ENCODE peak calls at places on chromosomes 4 and X, in ten cellular contexts. P, L, J, Q, K, D, B, X, N and H are unnamed samples.

GRCh38 chr4:45131020-45131419 is 404.7 kb upstream of the GNPDA2 start:
- DNase-seq in N (no peak), L (no peak), Q (no peak), D (no peak), X (no peak), P (no peak), K (no peak), B (no peak), J (no peak), H (no peak)

GRCh38 chr4:108700358-108700757 is 50.0 kb downstream of the OSTC start:
- DNase-seq in Q (no peak), L (no peak), K (no peak), J (peak), P (no peak), X (no peak), B (no peak), D (peak), N (no peak), H (no peak)

GRCh38 chr4:175514174-175514573 is 297.9 kb downstream of the GPM6A start:
- DNase-seq in Q (no peak), X (no peak), B (no peak), P (no peak), N (no peak), K (no peak), L (no peak), J (no peak), D (no peak), H (no peak)

GRCh38 chr4:174437756-174438155 is 84.5 kb downstream of the HPGD start:
- DNase-seq in J (no peak), K (no peak), L (no peak), P (no peak), D (no peak), X (no peak), N (no peak), B (no peak), Q (no peak), H (no peak)

GRCh38 chr4:146182450-146182849 is 6.9 kb downstream of the LSM6 start:
- DNase-seq in L (no peak), X (no peak), D (no peak), N (no peak), B (no peak), J (no peak), P (no peak), K (no peak), Q (no peak), H (no peak)

GRCh38 chr4:5051210-5051691 is at the start of gene STK32B:
- DNase-seq in J (peak), X (peak), K (peak), L (peak), D (peak), P (no peak), B (peak), Q (no peak), N (peak), H (peak)

GRCh38 chrX:42109428-42109827 is 186.1 kb upstream of the CASK start:
- DNase-seq in X (no peak), L (no peak), Q (no peak), D (no peak), P (no peak), K (no peak), N (no peak), B (no peak), J (no peak), H (no peak)

GRCh38 chr4:1501754-1502500 is 95.7 kb upstream of the NKX1-1 start:
- DNase-seq in Q (no peak), L (no peak), B (peak), P (no peak), J (no peak), N (no peak), X (no peak), K (no peak), D (no peak), H (no peak)

GRCh38 chrX:18997916-18998315 is 14.0 kb upstream of the PHKA2 start:
- DNase-seq in N (no peak), L (no peak), D (no peak), J (peak), B (no peak), Q (no peak), K (no peak), P (no peak), X (no peak), H (no peak)

GRCh38 chr4:166460769-166461550 is 587.9 kb downstream of the TLL1 start:
- DNase-seq in L (no peak), D (no peak), K (peak), J (peak), B (no peak), X (no peak), N (no peak), Q (no peak), P (no peak), H (no peak)

GRCh38 chrX:53681661-53682060 is 4.9 kb downstream of the HUWE1 start:
- DNase-seq in B (no peak), J (no peak), L (no peak), N (no peak), K (peak), X (no peak), D (peak), P (no peak), Q (no peak), H (no peak)

GRCh38 chrX:12805333-12805732 is 14.1 kb downstream of the PRPS2 start:
- DNase-seq in B (no peak), D (no peak), P (no peak), N (peak), X (no peak), K (no peak), J (no peak), Q (no peak), L (no peak), H (no peak)

GRCh38 chrX:22057667-22058066 is 25.5 kb downstream of the PHEX start:
- DNase-seq in P (no peak), D (no peak), X (no peak), L (no peak), K (no peak), Q (no peak), J (no peak), B (no peak), N (no peak), H (no peak)

GRCh38 chr4:144646523-144647094 is 653 bp downstream of the HHIP start:
- DNase-seq in Q (no peak), P (no peak), N (no peak), L (peak), J (no peak), K (no peak), X (no peak), B (peak), D (no peak), H (peak)

GRCh38 chr4:76665139-76665538 is 230.1 kb downstream of the SHROOM3 start:
- DNase-seq in B (peak), J (peak), L (no peak), P (peak), X (no peak), D (peak), Q (no peak), K (peak), N (peak), H (no peak)

GRCh38 chr4:40918330-40918729 is 168.6 kb downstream of the NSUN7 start:
- DNase-seq in L (no peak), J (peak), P (peak), B (peak), K (peak), X (peak), D (peak), Q (no peak), N (peak), H (no peak)

GRCh38 chr4:89497517-89498308 is 190.1 kb upstream of the GPRIN3 start:
- DNase-seq in J (no peak), X (no peak), B (no peak), P (no peak), D (no peak), N (peak), K (no peak), Q (no peak), L (no peak), H (no peak)

GRCh38 chrX:8981742-8982141 is 52.2 kb downstream of the FAM9B start:
- DNase-seq in D (peak), L (no peak), X (no peak), K (no peak), P (no peak), J (no peak), N (no peak), Q (no peak), B (no peak), H (no peak)

GRCh38 chrX:15349046-15349445 is 13.7 kb upstream of the PIGA start:
- DNase-seq in Q (no peak), L (peak), D (peak), X (no peak), K (peak), N (peak), B (peak), J (peak), P (peak), H (no peak)

GRCh38 chr4:71237626-71238025 is 101.2 kb upstream of the SLC4A4 start:
- DNase-seq in J (no peak), B (no peak), K (no peak), X (no peak), P (no peak), L (no peak), Q (no peak), D (no peak), N (no peak), H (no peak)

GRCh38 chrX:100645106-100645505 is 1.1 kb downstream of the SRPX2 start:
- DNase-seq in Q (no peak), J (no peak), K (peak), X (no peak), L (no peak), P (peak), N (no peak), D (no peak), B (no peak), H (no peak)

GRCh38 chrX:135421932-135422809 is at the start of gene SMIM10L2A:
- DNase-seq in J (no peak), P (no peak), X (no peak), L (no peak), B (peak), K (no peak), N (no peak), D (no peak), Q (no peak), H (no peak)

GRCh38 chr4:157128395-157128794 is 52.4 kb downstream of the GLRB start:
- DNase-seq in Q (no peak), J (peak), N (no peak), P (peak), X (no peak), K (peak), B (peak), D (peak), L (no peak), H (no peak)

GRCh38 chr4:2862528-2862927 is 18.9 kb downstream of the ADD1 start:
- DNase-seq in L (no peak), P (peak), X (no peak), K (peak), N (no peak), J (no peak), Q (no peak), B (peak), D (peak), H (no peak)

GRCh38 chr4:37991623-37992410 is 31.6 kb downstream of the PTTG2 start:
- DNase-seq in K (no peak), B (no peak), X (no peak), D (no peak), N (no peak), Q (no peak), L (no peak), J (no peak), P (no peak), H (no peak)

GRCh38 chrX:33210156-33210555 is 1.2 kb downstream of the DMD start:
- DNase-seq in L (no peak), X (no peak), B (no peak), K (no peak), Q (no peak), D (no peak), P (no peak), N (no peak), J (no peak), H (no peak)

GRCh38 chrX:138026211-138026610 is 460.3 kb downstream of the ZIC3 start:
- DNase-seq in K (no peak), Q (no peak), B (no peak), X (no peak), L (no peak), J (no peak), P (no peak), D (no peak), N (no peak), H (no peak)

GRCh38 chr4:16026155-16026761 is 57.6 kb downstream of the PROM1 start:
- DNase-seq in X (no peak), Q (no peak), K (peak), D (peak), B (peak), P (peak), J (peak), N (peak), L (peak), H (no peak)

GRCh38 chr4:58761563-58761962 is 1651.4 kb upstream of the IGFBP7 start:
- DNase-seq in P (no peak), Q (no peak), L (no peak), N (no peak), B (no peak), J (no peak), K (no peak), X (no peak), D (no peak), H (no peak)

GRCh38 chr4:85965529-85965928 is 394.3 kb downstream of the MAPK10 start:
- DNase-seq in B (no peak), X (no peak), D (no peak), Q (no peak), J (no peak), N (no peak), L (no peak), K (no peak), P (no peak), H (no peak)

GRCh38 chr4:85961887-85962286 is 398.0 kb downstream of the MAPK10 start:
- DNase-seq in J (no peak), K (no peak), Q (no peak), L (no peak), B (no peak), X (no peak), P (no peak), N (no peak), D (no peak), H (no peak)

GRCh38 chr4:85963231-85963630 is 396.6 kb downstream of the MAPK10 start:
- DNase-seq in L (no peak), X (no peak), B (no peak), N (no peak), J (no peak), D (no peak), P (no peak), K (no peak), Q (no peak), H (no peak)

GRCh38 chr4:85966308-85966882 is 393.5 kb downstream of the MAPK10 start:
- DNase-seq in N (no peak), L (no peak), B (no peak), X (no peak), J (no peak), K (no peak), D (no peak), P (no peak), Q (no peak), H (no peak)

DNA sequence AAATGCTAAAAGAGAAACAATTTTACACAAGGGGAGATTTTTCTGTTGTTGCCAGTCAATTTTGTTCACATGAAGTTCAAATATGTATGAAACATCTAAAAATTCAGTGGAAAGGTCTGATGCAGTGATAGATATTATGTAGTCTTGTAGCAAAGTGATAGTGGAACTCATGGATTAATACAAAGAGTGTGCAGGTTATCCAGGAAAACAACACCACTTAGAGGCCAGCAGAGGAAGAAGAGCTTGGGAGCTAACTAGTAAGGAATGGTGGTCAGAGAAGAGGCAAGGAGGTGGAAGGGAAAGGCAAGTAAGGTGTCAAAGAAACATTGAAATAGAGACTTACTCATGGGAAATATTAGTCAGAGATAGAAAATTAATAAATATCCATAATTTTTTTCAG is 395.6 kb downstream of the MAPK10 start:
- DNase-seq in P (no peak), L (no peak), N (peak), J (no peak), D (no peak), Q (no peak), K (no peak), B (no peak), X (no peak), H (no peak)
- TF ChIP-seq CTCF in P (no peak), L (no peak), N (no peak), J (peak), D (no peak), Q (no peak), K (no peak), B (peak), X (peak), H (no peak)

GRCh38 chr4:158209825-158210807 is at the start of gene TMEM144:
- DNase-seq in P (peak), Q (no peak), J (peak), N (peak), B (peak), K (peak), L (peak), X (peak), D (peak), H (peak)
- TF ChIP-seq CTCF in P (no peak), Q (no peak), J (peak), N (no peak), B (peak), K (peak), L (no peak), X (peak), D (peak), H (no peak)

GRCh38 chrX:132948648-132949260 is 9.7 kb downstream of the HS6ST2 start:
- DNase-seq in N (peak), J (no peak), K (no peak), P (no peak), B (no peak), D (no peak), X (no peak), Q (no peak), L (peak), H (no peak)
- TF ChIP-seq CTCF in N (no peak), J (no peak), K (peak), P (peak), B (no peak), D (no peak), X (peak), Q (no peak), L (peak), H (peak)

DNA sequence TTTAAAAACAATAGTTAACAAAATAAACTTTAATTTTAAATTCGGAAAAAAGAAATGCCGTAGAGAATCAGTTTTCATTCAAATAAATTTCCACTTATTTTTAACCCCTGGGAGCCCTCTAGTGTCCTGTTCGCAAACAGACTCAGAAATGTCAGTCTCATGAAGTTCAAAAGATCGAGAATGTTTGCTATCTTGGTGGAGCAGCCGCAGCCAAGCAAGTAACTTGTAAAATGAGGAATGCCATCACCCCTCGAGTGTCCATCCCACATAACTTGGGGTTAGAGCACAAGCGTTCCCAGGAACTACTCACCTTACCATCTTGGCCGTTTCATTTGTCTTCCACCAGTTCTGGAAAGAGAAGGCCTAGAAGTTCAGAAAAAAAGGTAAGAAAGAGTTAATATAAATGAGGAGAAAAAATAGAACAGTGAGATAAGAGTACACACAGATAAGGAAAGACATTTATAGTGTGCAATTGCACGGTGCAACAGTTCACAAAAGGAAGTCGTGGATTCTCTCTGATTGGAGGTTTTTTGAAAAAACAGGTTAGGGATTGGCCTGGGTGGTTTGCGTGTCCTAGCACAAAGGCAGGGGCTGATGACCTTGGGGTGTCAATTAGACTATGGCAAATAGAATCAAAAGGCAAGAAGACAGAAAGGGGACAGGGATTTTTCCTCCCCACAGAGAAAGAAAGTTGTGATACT is at the start of gene GASK1B:
- DNase-seq in L (peak), Q (no peak), X (no peak), J (peak), D (peak), K (peak), P (peak), N (peak), B (peak), H (no peak)
- TF ChIP-seq CTCF in L (peak), Q (no peak), X (peak), J (peak), D (peak), K (peak), P (peak), N (peak), B (peak), H (peak)

GRCh38 chr4:67674098-67674497 is 26.9 kb downstream of the UBA6 start:
- DNase-seq in Q (no peak), D (no peak), N (no peak), X (no peak), L (no peak), J (no peak), P (no peak), B (no peak), K (no peak), H (no peak)
- TF ChIP-seq CTCF in Q (no peak), D (no peak), N (no peak), X (no peak), L (peak), J (no peak), P (no peak), B (no peak), K (no peak), H (no peak)

GRCh38 chr4:143133966-143134365 is 50.8 kb upstream of the USP38 start:
- DNase-seq in K (no peak), B (no peak), Q (no peak), X (no peak), L (no peak), P (no peak), N (peak), J (no peak), D (no peak), H (no peak)
- TF ChIP-seq CTCF in K (no peak), B (no peak), Q (no peak), X (no peak), L (no peak), P (no peak), N (no peak), J (no peak), D (no peak), H (no peak)

GRCh38 chr4:121479801-121480200 is 99.0 kb upstream of the QRFPR start:
- DNase-seq in J (no peak), L (no peak), K (peak), X (no peak), B (no peak), Q (no peak), N (no peak), D (no peak), P (no peak), H (no peak)

GRCh38 chr4:121485190-121485804 is 104.5 kb upstream of the QRFPR start:
- DNase-seq in X (no peak), Q (no peak), J (no peak), N (no peak), D (no peak), L (no peak), B (no peak), K (peak), P (no peak), H (no peak)

GRCh38 chr4:121484633-121485032 is 103.8 kb upstream of the QRFPR start:
- DNase-seq in B (no peak), P (no peak), J (peak), D (peak), K (peak), N (peak), Q (no peak), X (no peak), L (peak), H (peak)
- TF ChIP-seq CTCF in B (peak), P (peak), J (peak), D (peak), K (peak), N (peak), Q (peak), X (peak), L (no peak), H (peak)

DNA sequence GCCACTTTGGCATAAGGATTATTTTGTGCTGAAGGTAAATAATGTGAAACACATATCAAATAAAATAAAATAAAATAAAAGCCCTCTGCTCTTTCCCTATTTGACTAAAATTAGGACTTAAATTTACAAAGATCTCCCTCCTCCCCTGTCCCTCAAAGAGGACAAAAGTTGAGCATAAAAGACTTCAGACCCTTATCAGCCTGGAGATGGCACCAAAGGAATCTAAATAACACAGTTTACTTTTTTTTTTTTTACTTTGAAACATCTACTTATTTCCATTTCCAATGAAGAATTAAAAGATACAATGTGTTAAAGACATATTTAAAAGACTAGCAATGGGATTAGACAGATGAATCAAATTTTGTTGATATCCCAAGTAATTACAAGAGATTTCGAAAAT is 89.7 kb downstream of the EPHA5 start:
- DNase-seq in K (no peak), N (no peak), D (no peak), Q (no peak), J (no peak), P (no peak), L (no peak), X (no peak), B (no peak), H (no peak)
- TF ChIP-seq CTCF in K (no peak), N (no peak), D (no peak), Q (no peak), J (no peak), P (no peak), L (no peak), X (peak), B (no peak), H (no peak)